ENCODE peak calls at places on chromosomes 7 and 10, in four cellular contexts. Y is endothelial cell, T is ovary, F is endothelial cell of umbilical vein. N is an unnamed sample.

GRCh38 chr10:26448292-26448691 is 10.2 kb downstream of the APBB1IP start:
- DNase-seq in Y (no peak), T (no peak), F (no peak), N (no peak)

GRCh38 chr7:34080513-34080912 is 175.2 kb downstream of the BMPER start:
- DNase-seq in Y (no peak), T (no peak), F (no peak), N (no peak)

GRCh38 chr7:29086545-29086944 is 59.8 kb downstream of the CPVL start:
- DNase-seq in Y (no peak), T (no peak), F (no peak), N (no peak)

GRCh38 chr7:3326246-3326645 is 25.2 kb downstream of the SDK1 start:
- DNase-seq in Y (no peak), T (no peak), F (no peak), N (no peak)

GRCh38 chr7:141074162-141074989 is 512 bp downstream of the TMEM178B start:
- DNase-seq in Y (peak; percentile 38), T (no peak), F (no peak), N (peak; percentile 68)

GRCh38 chr7:131424219-131424822 is 96.6 kb downstream of the MKLN1 start:
- DNase-seq in Y (no peak), T (no peak), F (peak; percentile 66), N (no peak)

GRCh38 chr7:153022796-153023592 is 263.4 kb downstream of the ACTR3B start:
- DNase-seq in Y (no peak), T (no peak), F (no peak), N (no peak)

GRCh38 chr7:30920021-30920583 is 8.4 kb downstream of the AQP1 start:
- DNase-seq in Y (no peak), T (no peak), F (no peak), N (no peak)

GRCh38 chr10:63105811-63106755 is 27.0 kb upstream of the NRBF2 start:
- DNase-seq in Y (no peak), T (no peak), F (no peak), N (no peak)

GRCh38 chr10:60312818-60313588 is 76.7 kb downstream of the ANK3 start:
- DNase-seq in Y (no peak), T (no peak), F (peak; percentile 75), N (no peak)

GRCh38 chr10:80260295-80261243 is 28.9 kb downstream of the MAT1A start:
- DNase-seq in Y (peak; percentile 71), T (no peak), F (peak; percentile 26), N (no peak)

GRCh38 chr7:47654672-47655340 is 72.9 kb upstream of the TNS3 start:
- DNase-seq in Y (peak; percentile 13), T (no peak), F (no peak), N (no peak)

GRCh38 chr7:47651355-47652317 is 69.7 kb upstream of the TNS3 start:
- DNase-seq in Y (no peak), T (no peak), F (peak; percentile 51), N (no peak)

GRCh38 chr7:47653550-47654351 is 71.8 kb upstream of the TNS3 start:
- DNase-seq in Y (no peak), T (no peak), F (peak; percentile 76), N (no peak)

GRCh38 chr7:47649901-47650300 is 68.0 kb upstream of the TNS3 start:
- DNase-seq in Y (no peak), T (no peak), F (no peak), N (no peak)

DNA sequence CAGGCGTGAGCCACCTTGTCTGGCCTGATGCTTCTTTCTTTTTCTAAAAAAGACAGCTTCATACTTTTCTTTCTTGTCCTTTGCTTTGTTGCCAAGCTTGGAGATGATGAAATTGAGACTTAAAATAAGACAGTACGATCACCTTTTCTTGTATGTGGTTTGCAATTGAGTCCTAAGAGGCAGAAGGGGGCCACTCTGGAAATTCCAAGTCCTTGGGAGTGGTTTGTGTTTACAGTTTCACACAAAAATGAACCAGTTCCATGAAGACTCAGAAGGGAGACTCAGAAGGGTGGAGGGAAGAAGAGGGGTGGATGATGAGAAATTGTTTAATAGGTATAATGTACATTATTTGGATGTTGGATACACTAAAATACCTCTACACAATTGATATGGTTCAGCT is 70.7 kb upstream of the TNS3 start:
- DNase-seq in Y (no peak), T (no peak), F (no peak), N (no peak)
- TF ChIP-seq CTCF in Y (no peak), T (no peak), F (no peak), N (no peak)

DNA sequence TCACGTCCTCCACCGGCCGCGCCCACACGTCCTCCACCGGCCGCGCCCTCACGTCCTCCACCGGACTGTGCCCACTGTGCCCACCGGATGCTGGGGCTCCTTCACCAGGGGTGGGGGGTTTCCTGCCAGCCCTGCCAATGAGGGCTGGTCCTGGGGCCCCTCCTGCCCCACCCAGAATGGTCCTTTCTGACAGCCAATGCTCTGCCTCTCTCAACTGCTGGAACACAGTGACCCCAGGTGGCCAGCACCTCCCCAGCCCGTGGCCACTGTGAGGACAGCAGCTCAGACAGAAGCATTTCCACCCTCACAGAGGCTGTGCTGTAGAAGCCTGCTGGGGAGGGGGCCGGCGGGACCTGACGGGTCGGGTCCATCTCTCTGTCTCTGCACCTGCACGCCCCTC is 90.1 kb upstream of the DNAAF5 start:
- DNase-seq in Y (peak; percentile 42), T (no peak), F (no peak), N (no peak)
- TF ChIP-seq CTCF in Y (no peak), T (no peak), F (peak; percentile 47), N (peak; percentile 50)

GRCh38 chr10:46556515-46557318 is at the start of gene GPRIN2:
- DNase-seq in Y (no peak), T (peak; percentile 29), F (no peak), N (peak; percentile 77)
- TF ChIP-seq CTCF in Y (no peak), T (no peak), F (no peak), N (no peak)

DNA sequence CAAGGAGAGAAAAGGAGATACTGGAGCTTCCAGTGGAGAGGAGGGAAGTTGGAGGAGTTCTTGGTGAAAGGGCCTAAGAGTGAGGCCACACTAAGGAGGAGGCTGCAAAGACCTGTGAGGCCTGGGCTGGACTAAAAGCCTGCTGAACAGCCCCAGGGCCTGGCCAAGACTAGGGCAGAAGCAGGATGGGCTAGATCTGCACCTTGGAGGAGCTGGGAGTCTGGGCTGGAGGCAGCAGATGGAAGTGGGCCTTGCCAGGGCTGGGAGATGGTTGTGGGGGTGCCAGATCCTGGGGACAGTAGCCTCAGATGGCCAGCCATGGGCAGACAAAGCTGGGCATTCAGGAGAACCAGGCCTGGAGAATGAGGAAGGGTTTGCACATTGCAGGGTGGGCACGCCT is 6.5 kb upstream of the PURB start:
- DNase-seq in Y (no peak), T (no peak), F (no peak), N (no peak)
- TF ChIP-seq CTCF in Y (no peak), T (no peak), F (no peak), N (no peak)

DNA sequence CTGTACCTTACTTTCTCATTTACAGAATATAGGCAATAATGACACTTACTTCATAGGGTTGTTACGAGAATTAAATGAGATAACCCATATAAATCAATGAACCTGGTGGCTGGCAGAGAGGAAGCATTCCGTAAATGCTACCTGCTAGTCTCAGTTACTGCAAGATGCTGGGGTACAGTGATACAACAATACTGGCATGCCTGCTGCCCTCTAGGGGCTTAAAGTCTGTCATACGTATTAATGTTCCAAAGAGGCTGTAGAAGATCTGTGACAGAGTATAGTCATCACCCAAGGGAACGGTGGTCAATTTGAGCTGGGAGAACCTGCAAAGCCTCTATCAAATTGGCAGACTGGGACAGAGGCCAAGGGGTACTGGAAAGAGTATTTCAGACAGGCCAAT is 421.5 kb downstream of the GPAM start:
- DNase-seq in Y (no peak), T (no peak), F (no peak), N (no peak)
- TF ChIP-seq CTCF in Y (no peak), T (no peak), F (no peak), N (no peak)

GRCh38 chr10:43203491-43204393 is 63.1 kb downstream of the RASGEF1A start:
- DNase-seq in Y (peak; percentile 60), T (peak; percentile 22), F (no peak), N (peak; percentile 65)

GRCh38 chr10:43200538-43201390 is 62.5 kb downstream of the CSGALNACT2 start:
- DNase-seq in Y (peak; percentile 2), T (no peak), F (no peak), N (no peak)

GRCh38 chr10:43202657-43203490 is 64.0 kb downstream of the RASGEF1A start:
- DNase-seq in Y (peak; percentile 50), T (peak; percentile 32), F (no peak), N (peak; percentile 72)

GRCh38 chr10:43201545-43202131 is 63.4 kb downstream of the CSGALNACT2 start:
- DNase-seq in Y (peak; percentile 2), T (no peak), F (no peak), N (peak; percentile 64)

DNA sequence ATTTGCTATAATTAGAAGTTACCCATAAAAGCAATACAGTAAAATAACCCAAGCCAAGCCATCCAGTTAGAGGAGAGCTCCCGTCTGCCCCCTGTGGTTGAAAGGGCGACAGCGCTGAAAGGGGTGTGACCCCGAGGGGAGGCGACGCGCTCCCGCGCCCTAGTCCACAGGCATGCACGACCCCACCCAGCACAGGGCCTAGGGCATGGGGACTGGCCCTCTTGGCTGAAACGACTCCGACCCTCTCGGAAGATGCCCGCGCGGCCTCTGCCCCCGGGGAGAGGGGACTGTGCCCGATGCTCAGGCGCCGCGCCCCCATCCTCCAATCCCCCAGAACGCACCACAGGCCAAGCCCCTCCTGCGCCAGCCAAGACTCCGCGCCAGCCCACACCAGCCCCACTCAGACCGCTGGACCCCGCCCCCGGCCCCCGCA is 64.0 kb downstream of the CSGALNACT2 start:
- DNase-seq in Y (peak; percentile 50), T (peak; percentile 34), F (no peak), N (peak; percentile 67)
- TF ChIP-seq CTCF in Y (peak; percentile 62), T (peak; percentile 24), F (peak; percentile 59), N (peak; percentile 75)

DNA sequence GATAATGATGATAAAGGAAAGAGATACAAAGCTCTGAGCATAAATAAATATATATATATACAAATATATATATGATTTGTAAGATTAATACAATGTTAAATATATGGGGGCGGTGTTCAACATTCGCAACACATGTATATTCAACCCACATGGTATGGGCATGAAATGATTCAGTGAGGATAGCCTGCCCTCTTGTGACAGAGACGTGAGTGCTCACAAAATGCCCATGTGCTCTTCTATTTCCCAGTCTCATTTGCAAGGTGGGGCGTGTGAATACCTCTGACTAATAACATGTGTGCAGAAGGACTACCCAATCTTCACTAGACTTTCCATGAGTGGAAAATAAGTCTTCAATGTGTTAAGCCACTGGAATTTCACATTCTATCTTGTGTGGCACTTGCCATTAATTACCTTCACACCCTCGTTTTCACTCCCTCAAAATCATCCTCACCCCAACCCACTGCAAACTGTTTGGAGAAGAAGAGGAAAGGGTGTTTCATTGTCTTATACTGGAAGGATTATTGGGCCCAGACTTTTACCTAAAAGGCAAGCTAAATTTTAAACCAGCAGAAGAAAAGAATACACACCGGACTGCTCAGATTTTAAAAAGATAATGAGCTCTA is 26.9 kb downstream of the ASAH2 start:
- DNase-seq in Y (peak; percentile 44), T (no peak), F (peak; percentile 55), N (no peak)
- TF ChIP-seq CTCF in Y (peak; percentile 46), T (no peak), F (peak; percentile 37), N (peak; percentile 75)

GRCh38 chr10:66455304-66455703 is 470.5 kb upstream of the LRRTM3 start:
- DNase-seq in Y (no peak), T (no peak), F (no peak), N (no peak)
- TF ChIP-seq CTCF in Y (no peak), T (no peak), F (no peak), N (no peak)

GRCh38 chr10:113444766-113445365 is 108.0 kb upstream of the HABP2 start:
- DNase-seq in Y (no peak), T (no peak), F (no peak), N (peak; percentile 8)
- TF ChIP-seq CTCF in Y (no peak), T (no peak), F (no peak), N (no peak)